ENCODE peak calls at places on chromosomes 7 and 10, in six cellular contexts. M is heart right ventricle; C is CD8-positive, alpha-beta T cell; R is progenitor cell of endocrine pancreas; D is astrocyte; F is GM13977. H is an unnamed sample.

GRCh38 chr7:2266911-2267310 is 24.9 kb downstream of the NUDT1 start:
- DNase-seq in M (no peak), C (no peak), R (no peak), D (no peak), F (no peak), H (peak)

GRCh38 chr10:60848126-60848525 is 69.8 kb downstream of the CDK1 start:
- DNase-seq in M (no peak), C (no peak), R (no peak), D (peak), F (no peak), H (no peak)

GRCh38 chr10:86958109-86958830 is at the start of gene SNCG:
- DNase-seq in M (peak), C (no peak), R (no peak), D (no peak), F (no peak), H (no peak)

GRCh38 chr7:154804449-154804848 is 198.5 kb downstream of the PAXIP1 start:
- DNase-seq in M (no peak), C (no peak), R (no peak), D (no peak), F (no peak), H (no peak)

GRCh38 chr10:71067098-71067760 is 145.1 kb upstream of the UNC5B start:
- DNase-seq in M (no peak), C (no peak), R (no peak), D (no peak), F (no peak), H (no peak)

GRCh38 chr7:45924283-45924682 is 3.2 kb upstream of the IGFBP3 start:
- DNase-seq in M (no peak), C (no peak), R (no peak), D (peak), F (no peak), H (no peak)

GRCh38 chr10:118017850-118018249 is 28.9 kb downstream of the RAB11FIP2 start:
- DNase-seq in M (no peak), C (no peak), R (no peak), D (no peak), F (no peak), H (no peak)

GRCh38 chr10:133258818-133259602 is 17.7 kb downstream of the ADAM8 start:
- DNase-seq in M (peak), C (peak), R (no peak), D (peak), F (no peak), H (no peak)

GRCh38 chr10:69089638-69090599 is 2.0 kb downstream of the SRGN start:
- DNase-seq in M (no peak), C (peak), R (no peak), D (peak), F (peak), H (no peak)

GRCh38 chr10:282294-283139 is 147.3 kb downstream of the ZMYND11 start:
- DNase-seq in M (no peak), C (no peak), R (no peak), D (peak), F (no peak), H (no peak)

GRCh38 chr7:13841284-13841683 is 148.2 kb downstream of the ETV1 start:
- DNase-seq in M (no peak), C (no peak), R (no peak), D (no peak), F (no peak), H (no peak)

GRCh38 chr10:12382956-12383531 is 33.7 kb downstream of the CAMK1D start:
- DNase-seq in M (no peak), C (no peak), R (no peak), D (peak), F (no peak), H (no peak)

GRCh38 chr7:38561166-38561565 is 70.0 kb downstream of the AMPH start:
- DNase-seq in M (no peak), C (no peak), R (no peak), D (peak), F (no peak), H (no peak)

GRCh38 chr10:63542835-63543575 is 21.8 kb downstream of the REEP3 start:
- DNase-seq in M (no peak), C (no peak), R (no peak), D (peak), F (no peak), H (no peak)

GRCh38 chr7:106367018-106367420 is 82.2 kb upstream of the NAMPT start:
- DNase-seq in M (no peak), C (no peak), R (no peak), D (no peak), F (peak), H (no peak)

GRCh38 chr7:2237109-2237602 is 4.4 kb upstream of the MAD1L1 start:
- DNase-seq in M (no peak), C (no peak), R (no peak), D (no peak), F (peak), H (no peak)

GRCh38 chr7:148142660-148143248 is 447.8 kb upstream of the C7orf33 start:
- DNase-seq in M (no peak), C (no peak), R (peak), D (no peak), F (peak), H (no peak)

GRCh38 chr10:6617319-6618076 is 37.4 kb upstream of the PRKCQ start:
- DNase-seq in M (no peak), C (no peak), R (no peak), D (no peak), F (no peak), H (no peak)

GRCh38 chr7:131948434-131949053 is 392.1 kb upstream of the PODXL start:
- DNase-seq in M (no peak), C (no peak), R (no peak), D (peak), F (no peak), H (peak)

GRCh38 chr10:125159932-125160855 is at the start of gene CTBP2:
- DNase-seq in M (peak), C (no peak), R (peak), D (no peak), F (peak), H (no peak)

GRCh38 chr10:132891994-132892393 is 50.4 kb downstream of the CFAP46 start:
- DNase-seq in M (no peak), C (peak), R (no peak), D (peak), F (no peak), H (no peak)

GRCh38 chr7:140364819-140365218 is 33.5 kb downstream of the SLC37A3 start:
- DNase-seq in M (no peak), C (no peak), R (no peak), D (no peak), F (no peak), H (no peak)

GRCh38 chr7:7861211-7861633 is 107.4 kb upstream of the GLCCI1 start:
- DNase-seq in M (no peak), C (no peak), R (no peak), D (peak), F (no peak), H (no peak)

GRCh38 chr7:92674379-92674778 is 84.2 kb upstream of the FAM133B start:
- DNase-seq in M (no peak), C (no peak), R (no peak), D (no peak), F (no peak), H (no peak)

GRCh38 chr7:141097430-141097829 is 23.6 kb downstream of the TMEM178B start:
- DNase-seq in M (no peak), C (no peak), R (peak), D (no peak), F (no peak), H (no peak)

DNA sequence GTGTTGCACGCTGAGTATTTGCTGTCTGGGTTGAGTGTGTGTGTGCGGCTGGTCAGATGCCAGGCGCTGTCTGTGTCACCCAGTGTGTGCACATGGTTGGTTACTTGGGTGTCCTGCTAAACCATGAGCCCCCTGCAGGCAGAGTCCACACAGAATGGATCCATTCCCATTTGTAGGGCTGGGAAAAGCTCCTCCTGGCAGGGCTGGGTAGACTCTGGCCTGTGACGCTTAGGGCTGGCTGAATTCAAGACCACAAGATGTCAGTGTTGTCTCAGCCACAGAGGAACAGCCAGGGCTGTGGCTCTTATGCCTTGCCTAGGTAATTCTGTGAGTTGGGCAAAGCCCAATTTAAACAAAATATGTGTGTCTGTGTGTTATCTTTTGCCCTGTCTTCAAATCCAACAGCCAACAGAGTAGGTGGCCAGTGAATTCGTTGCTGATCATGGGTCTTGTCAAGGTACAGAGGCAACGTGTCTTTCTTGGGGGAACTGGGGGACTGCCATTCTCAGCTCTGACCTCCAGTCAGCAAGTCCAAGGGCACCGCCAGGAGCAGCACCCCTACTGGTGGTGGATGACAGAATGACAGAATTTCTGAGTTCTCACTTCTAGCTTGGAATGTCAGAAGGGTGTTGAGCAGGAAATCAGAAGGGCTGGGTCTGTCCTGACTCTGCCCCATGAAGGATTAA is 285.1 kb downstream of the CCSER2 start:
- DNase-seq in M (no peak), C (no peak), R (peak), D (peak), F (no peak), H (no peak)
- TF ChIP-seq CTCF in M (peak), C (no peak), R (peak), D (peak), F (peak), H (peak)

DNA sequence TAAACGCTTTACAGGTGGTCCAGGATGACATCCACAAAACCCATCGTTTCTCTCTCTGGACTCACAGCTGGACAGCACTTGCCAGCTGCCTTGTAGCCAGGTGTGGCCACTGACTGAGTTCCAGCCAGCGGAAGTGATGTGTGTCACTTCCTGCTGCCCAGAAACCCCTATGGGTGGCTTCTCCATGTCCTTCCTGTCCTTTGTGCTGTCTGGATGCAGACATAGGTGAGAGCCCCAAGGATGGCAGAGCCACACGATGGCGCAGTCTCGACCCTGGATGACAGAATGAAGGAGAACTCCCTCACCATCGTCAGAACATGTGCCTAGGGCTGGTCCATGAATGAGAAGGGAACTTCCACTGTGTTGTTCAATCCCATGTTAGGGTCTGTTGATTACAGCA is 22.1 kb downstream of the NMT2 start:
- DNase-seq in M (no peak), C (no peak), R (no peak), D (no peak), F (no peak), H (no peak)
- TF ChIP-seq CTCF in M (no peak), C (no peak), R (no peak), D (no peak), F (no peak), H (peak)

DNA sequence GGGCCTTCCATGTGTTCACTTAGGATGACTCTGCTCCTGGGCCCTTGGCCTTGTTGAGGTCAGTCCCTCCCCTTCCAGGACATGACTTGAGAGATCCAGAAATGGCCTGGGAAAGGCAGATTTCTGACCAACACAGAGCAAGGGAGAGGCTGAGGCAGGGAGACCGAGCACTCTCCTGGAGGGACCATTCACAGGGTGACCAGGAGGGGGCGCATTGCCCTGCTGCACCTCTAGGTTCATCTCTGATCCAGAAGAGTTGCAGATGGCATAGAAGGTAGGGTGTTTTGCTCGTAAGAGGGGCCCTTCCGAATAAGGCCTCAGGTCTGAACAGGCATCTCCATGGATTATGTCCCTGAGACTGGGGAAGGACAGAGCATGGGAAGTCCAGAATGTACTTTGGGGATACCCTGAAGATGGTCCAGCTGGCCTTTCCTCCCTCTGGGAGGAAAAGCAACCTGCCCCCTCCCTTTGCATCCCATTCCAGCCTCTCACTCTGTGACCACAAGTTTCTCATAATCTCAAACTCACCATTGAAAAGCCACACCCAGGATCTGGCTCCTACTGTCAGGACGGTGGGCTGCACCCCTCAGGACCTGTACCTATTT is 6.6 kb downstream of the DMBT1 start:
- DNase-seq in M (peak), C (peak), R (no peak), D (no peak), F (peak), H (no peak)
- TF ChIP-seq CTCF in M (peak), C (peak), R (peak), D (peak), F (peak), H (peak)

DNA sequence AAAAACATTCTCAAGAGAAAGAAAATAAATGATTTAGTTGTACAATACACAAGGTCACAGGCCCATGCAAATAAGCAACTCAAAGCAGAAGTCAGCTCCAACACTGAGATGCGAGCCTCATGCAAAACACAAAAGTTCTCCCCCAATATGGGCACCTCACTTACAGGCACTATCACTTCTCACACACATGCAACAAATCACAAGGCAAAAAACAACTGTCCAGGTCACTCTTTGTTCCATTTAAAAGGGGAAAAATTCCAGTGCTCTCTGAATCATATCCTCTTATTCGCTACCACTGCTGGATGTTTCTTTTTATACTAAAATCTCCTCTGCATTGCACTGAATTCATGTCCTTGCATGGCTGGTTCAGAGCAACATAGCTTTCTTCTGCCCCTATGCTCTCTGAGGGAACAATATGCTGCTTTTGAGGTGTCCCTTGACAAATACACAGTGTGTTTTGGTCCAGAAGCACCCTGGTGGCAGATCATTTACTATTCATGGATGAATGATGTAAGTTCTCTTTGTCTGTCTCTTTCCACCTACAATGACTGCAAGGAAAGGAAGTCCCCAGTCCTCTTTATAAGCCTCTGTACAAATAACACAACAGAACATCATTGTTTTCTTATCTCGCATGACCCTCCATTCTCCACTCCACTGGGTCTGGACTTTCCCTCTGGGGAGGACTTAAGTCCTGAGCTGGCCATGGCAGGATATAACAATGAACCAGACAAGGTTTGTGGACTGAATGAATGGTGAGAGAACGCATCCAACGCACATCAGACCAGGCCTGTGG is 85.4 kb upstream of the GSDME start:
- DNase-seq in M (no peak), C (no peak), R (no peak), D (no peak), F (peak), H (no peak)
- TF ChIP-seq CTCF in M (no peak), C (no peak), R (no peak), D (no peak), F (no peak), H (no peak)

DNA sequence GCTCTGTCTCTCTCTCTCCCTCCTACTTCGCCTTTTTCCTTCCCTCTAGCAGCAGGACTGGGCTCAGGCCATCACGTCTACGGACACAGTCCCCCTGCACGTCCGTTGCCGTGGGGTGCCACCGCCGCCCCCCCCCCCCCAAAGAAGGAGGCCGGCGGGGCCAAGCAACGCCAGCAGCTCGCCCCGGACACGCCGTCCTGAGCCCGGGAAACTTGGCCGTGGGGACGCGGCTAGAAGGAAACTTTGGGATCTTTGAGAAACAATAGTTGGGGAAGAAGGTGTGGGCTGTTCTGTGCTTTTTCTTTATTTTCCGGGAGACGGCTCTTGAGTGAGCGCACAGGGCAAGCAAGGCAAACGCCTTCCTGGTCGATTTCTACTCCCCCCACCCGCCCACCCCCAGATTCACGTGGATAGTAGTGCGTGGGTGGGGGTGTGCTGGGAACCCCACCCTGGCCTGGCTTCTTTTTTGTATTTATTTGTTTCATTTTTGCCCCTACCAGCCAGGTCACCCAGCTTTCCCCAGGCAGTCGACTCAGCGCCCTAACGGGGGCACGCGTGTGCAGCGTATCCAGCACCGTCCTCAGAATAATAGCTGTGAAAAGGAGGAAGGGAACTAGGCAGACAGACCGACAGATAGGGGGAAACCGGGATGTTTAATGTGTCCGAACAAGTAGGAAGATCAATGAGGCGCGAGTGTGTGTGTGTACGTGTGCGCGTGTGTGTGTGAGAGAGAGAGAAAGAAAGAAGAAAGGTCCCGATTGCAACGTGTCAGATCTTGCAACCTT is 1.4 kb downstream of the MXI1 start:
- DNase-seq in M (peak), C (peak), R (no peak), D (no peak), F (peak), H (no peak)
- TF ChIP-seq CTCF in M (peak), C (no peak), R (no peak), D (peak), F (peak), H (peak)

GRCh38 chr7:159154243-159154642 is 9.6 kb upstream of the VIPR2 start:
- DNase-seq in M (no peak), C (no peak), R (no peak), D (no peak), F (no peak), H (no peak)
- TF ChIP-seq CTCF in M (peak), C (no peak), R (no peak), D (no peak), F (no peak), H (no peak)

DNA sequence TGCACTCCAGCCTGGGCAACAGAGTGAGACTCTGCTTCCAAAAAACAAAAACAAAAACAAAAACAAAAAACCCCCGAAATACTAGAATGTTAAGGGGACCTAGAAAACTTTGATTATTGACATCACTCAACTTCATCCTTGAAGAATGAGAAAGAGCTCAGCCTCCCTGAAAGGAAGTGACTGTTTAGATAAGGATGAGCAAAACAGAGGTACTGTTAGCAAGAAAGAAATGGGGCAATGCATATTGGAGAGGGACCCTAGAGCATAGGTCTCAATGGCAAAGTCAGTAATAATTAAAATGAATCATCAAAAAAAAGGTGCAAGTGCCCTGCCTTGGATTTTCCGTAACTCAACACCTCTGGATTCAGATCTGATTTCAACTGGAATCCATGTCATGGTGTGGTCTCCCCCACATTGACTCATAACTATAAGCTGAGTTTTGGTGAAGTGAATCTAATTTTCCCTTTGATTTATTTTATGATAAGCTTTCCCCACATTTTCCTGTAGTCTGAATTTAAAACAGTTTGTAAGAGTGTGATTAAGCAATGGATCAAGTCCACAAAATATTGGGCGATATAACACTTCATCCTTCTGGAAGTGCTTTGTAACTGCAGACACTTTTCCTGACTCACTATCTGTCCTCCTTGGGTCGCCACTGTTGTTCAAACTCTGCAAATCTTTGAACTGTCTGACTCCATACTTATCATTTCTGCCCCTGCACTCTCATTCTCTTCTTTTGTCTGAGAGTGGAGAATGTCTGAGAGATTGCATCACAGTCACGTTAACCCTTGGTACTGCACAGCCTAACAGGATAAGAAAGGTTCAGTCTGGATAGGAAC is 224.8 kb upstream of the LYZL1 start:
- DNase-seq in M (no peak), C (no peak), R (no peak), D (peak), F (no peak), H (no peak)
- TF ChIP-seq CTCF in M (no peak), C (no peak), R (no peak), D (no peak), F (no peak), H (no peak)